ENCODE peak calls at places on chromosomes 1 and 21, in nine cellular contexts. One of them, this sample, is unnamed.

GRCh38 chr1:175072131-175072941 is 4.7 kb downstream of the TNN start:
- DNase-seq in cardiac muscle cell: peak; percentile 9
- DNase-seq in A549: no peak
- DNase-seq in AG04450: peak; percentile 23
- DNase-seq in AG09309: peak; percentile 59
- DNase-seq in kidney tubule cell: peak; percentile 68
- DNase-seq in retinal pigment epithelial cell: no peak
- DNase-seq in AG08396: peak; percentile 69
- DNase-seq in activated CD4-positive, alpha-beta T cell treated with anti-CD3 and anti-CD28 coated beads, Interleukin-2, amount 50 U/mL, for 48 hours: peak; percentile 27
- DNase-seq in this sample: no peak

GRCh38 chr1:157978547-157979403 is 14.7 kb upstream of the KIRREL1 start:
- DNase-seq in AG08396: no peak
- DNase-seq in cardiac muscle cell: no peak
- DNase-seq in AG09309: no peak
- DNase-seq in activated CD4-positive, alpha-beta T cell treated with anti-CD3 and anti-CD28 coated beads, Interleukin-2, amount 50 U/mL, for 48 hours: no peak
- DNase-seq in A549: no peak
- DNase-seq in AG04450: no peak
- DNase-seq in kidney tubule cell: no peak
- DNase-seq in retinal pigment epithelial cell: no peak
- DNase-seq in this sample: no peak

GRCh38 chr1:6614019-6614952 is 755 bp downstream of the PHF13 start:
- DNase-seq in AG08396: peak; percentile 83
- DNase-seq in kidney tubule cell: no peak
- DNase-seq in AG04450: no peak
- DNase-seq in A549: no peak
- DNase-seq in cardiac muscle cell: peak; percentile 81
- DNase-seq in retinal pigment epithelial cell: no peak
- DNase-seq in activated CD4-positive, alpha-beta T cell treated with anti-CD3 and anti-CD28 coated beads, Interleukin-2, amount 50 U/mL, for 48 hours: peak; percentile 61
- DNase-seq in AG09309: no peak
- DNase-seq in this sample: no peak

GRCh38 chr1:63317007-63317813 is 5.2 kb upstream of the FOXD3 start:
- DNase-seq in retinal pigment epithelial cell: no peak
- DNase-seq in AG08396: peak; percentile 58
- DNase-seq in kidney tubule cell: peak; percentile 72
- DNase-seq in activated CD4-positive, alpha-beta T cell treated with anti-CD3 and anti-CD28 coated beads, Interleukin-2, amount 50 U/mL, for 48 hours: peak; percentile 70
- DNase-seq in AG09309: no peak
- DNase-seq in cardiac muscle cell: peak; percentile 64
- DNase-seq in A549: peak; percentile 91
- DNase-seq in AG04450: no peak
- DNase-seq in this sample: peak; percentile 53

GRCh38 chr1:97451944-97452343 is 468.9 kb downstream of the DPYD start:
- DNase-seq in retinal pigment epithelial cell: no peak
- DNase-seq in cardiac muscle cell: no peak
- DNase-seq in A549: no peak
- DNase-seq in activated CD4-positive, alpha-beta T cell treated with anti-CD3 and anti-CD28 coated beads, Interleukin-2, amount 50 U/mL, for 48 hours: no peak
- DNase-seq in kidney tubule cell: no peak
- DNase-seq in AG08396: no peak
- DNase-seq in AG04450: no peak
- DNase-seq in AG09309: no peak
- DNase-seq in this sample: no peak

GRCh38 chr1:227190321-227190720 is 128.0 kb downstream of the CDC42BPA start:
- DNase-seq in activated CD4-positive, alpha-beta T cell treated with anti-CD3 and anti-CD28 coated beads, Interleukin-2, amount 50 U/mL, for 48 hours: no peak
- DNase-seq in AG04450: no peak
- DNase-seq in AG09309: no peak
- DNase-seq in A549: no peak
- DNase-seq in cardiac muscle cell: no peak
- DNase-seq in retinal pigment epithelial cell: no peak
- DNase-seq in AG08396: no peak
- DNase-seq in kidney tubule cell: no peak
- DNase-seq in this sample: no peak

GRCh38 chr1:63487336-63488065 is 35.5 kb downstream of the ITGB3BP start:
- DNase-seq in AG09309: no peak
- DNase-seq in activated CD4-positive, alpha-beta T cell treated with anti-CD3 and anti-CD28 coated beads, Interleukin-2, amount 50 U/mL, for 48 hours: no peak
- DNase-seq in kidney tubule cell: peak; percentile 16
- DNase-seq in AG08396: peak; percentile 65
- DNase-seq in cardiac muscle cell: no peak
- DNase-seq in retinal pigment epithelial cell: no peak
- DNase-seq in A549: no peak
- DNase-seq in AG04450: peak; percentile 85
- DNase-seq in this sample: no peak

GRCh38 chr21:41819236-41819855 is 52.5 kb upstream of the RIPK4 start:
- DNase-seq in AG09309: no peak
- DNase-seq in kidney tubule cell: peak; percentile 41
- DNase-seq in retinal pigment epithelial cell: no peak
- DNase-seq in AG04450: no peak
- DNase-seq in activated CD4-positive, alpha-beta T cell treated with anti-CD3 and anti-CD28 coated beads, Interleukin-2, amount 50 U/mL, for 48 hours: no peak
- DNase-seq in cardiac muscle cell: no peak
- DNase-seq in AG08396: no peak
- DNase-seq in A549: no peak
- DNase-seq in this sample: no peak

GRCh38 chr1:55997550-55997949 is 581.8 kb downstream of the PLPP3 start:
- DNase-seq in A549: no peak
- DNase-seq in AG04450: no peak
- DNase-seq in retinal pigment epithelial cell: no peak
- DNase-seq in cardiac muscle cell: no peak
- DNase-seq in AG09309: no peak
- DNase-seq in kidney tubule cell: no peak
- DNase-seq in AG08396: no peak
- DNase-seq in activated CD4-positive, alpha-beta T cell treated with anti-CD3 and anti-CD28 coated beads, Interleukin-2, amount 50 U/mL, for 48 hours: no peak
- DNase-seq in this sample: no peak

GRCh38 chr1:84103197-84103992 is 40.7 kb upstream of the PRKACB start:
- DNase-seq in cardiac muscle cell: peak; percentile 58
- DNase-seq in AG04450: peak; percentile 64
- DNase-seq in retinal pigment epithelial cell: peak; percentile 62
- DNase-seq in A549: peak; percentile 82
- DNase-seq in activated CD4-positive, alpha-beta T cell treated with anti-CD3 and anti-CD28 coated beads, Interleukin-2, amount 50 U/mL, for 48 hours: no peak
- DNase-seq in kidney tubule cell: peak; percentile 83
- DNase-seq in AG09309: peak; percentile 57
- DNase-seq in AG08396: peak; percentile 62
- DNase-seq in this sample: peak; percentile 18

GRCh38 chr1:43265431-43265830 is 4.4 kb upstream of the TMEM125 start:
- DNase-seq in activated CD4-positive, alpha-beta T cell treated with anti-CD3 and anti-CD28 coated beads, Interleukin-2, amount 50 U/mL, for 48 hours: no peak
- DNase-seq in cardiac muscle cell: no peak
- DNase-seq in retinal pigment epithelial cell: no peak
- DNase-seq in A549: no peak
- DNase-seq in kidney tubule cell: no peak
- DNase-seq in AG04450: no peak
- DNase-seq in AG09309: no peak
- DNase-seq in AG08396: no peak
- DNase-seq in this sample: no peak